ENCODE peak calls at places on chromosomes 11 and 22, in seven cellular contexts. O is dorsolateral prefrontal cortex; D is natural killer cell; S is T1000; Q is B cell; W is GM18507; F is stimulated activated CD4-positive, alpha-beta T cell treated with anti-CD3 and anti-CD28 coated beads, Interleukin-15, amount 100 ng/mL, for 1 hour. A is an unnamed sample.

GRCh38 chr22:49487950-49488349 is 339.7 kb downstream of the BRD1 start:
- DNase-seq in D (no peak), O (no peak), F (no peak), Q (no peak), S (no peak), W (no peak), A (no peak)

GRCh38 chr22:25008666-25009065 is 56.1 kb downstream of the KIAA1671 start:
- DNase-seq in F (no peak), O (no peak), W (no peak), Q (no peak), D (no peak), S (peak; percentile 31), A (no peak)

GRCh38 chr11:72573380-72573949 is 100.8 kb downstream of the PDE2A start:
- DNase-seq in W (no peak), F (no peak), D (peak; percentile 41), S (no peak), O (no peak), Q (no peak), A (peak; percentile 67)

GRCh38 chr11:65279713-65280459 is 18.1 kb downstream of the POLA2 start:
- DNase-seq in F (peak; percentile 3), D (no peak), S (peak; percentile 71), W (no peak), Q (no peak), O (no peak), A (peak; percentile 64)

GRCh38 chr11:67054851-67055523 is 1.7 kb upstream of the RHOD start:
- DNase-seq in O (no peak), Q (no peak), S (peak; percentile 40), F (no peak), D (no peak), W (no peak), A (peak; percentile 51)

GRCh38 chr11:134760307-134760706 is 348.3 kb upstream of the B3GAT1 start:
- DNase-seq in O (no peak), F (no peak), D (no peak), W (no peak), S (no peak), Q (no peak), A (no peak)

GRCh38 chr22:41984006-41984405 is 14.6 kb upstream of the WBP2NL start:
- DNase-seq in F (no peak), O (no peak), S (no peak), D (no peak), Q (no peak), W (no peak), A (no peak)

GRCh38 chr11:65184146-65184545 is 2.4 kb downstream of the CAPN1 start:
- DNase-seq in O (peak; percentile 7), F (no peak), S (no peak), Q (no peak), W (no peak), D (no peak), A (no peak)